ENCODE peak calls at places on chromosomes 5 and 9, in ten cellular contexts. One of them, this sample, is unnamed.

GRCh38 chr5:43065384-43066230 is 25.5 kb upstream of the ANXA2R start:
- DNase-seq in uterus: no peak
- DNase-seq in fibroblast of lung: peak; percentile 73
- DNase-seq in left lung: peak; percentile 88
- DNase-seq in stomach: peak; percentile 52
- DNase-seq in lung: peak; percentile 68
- DNase-seq in spleen: peak; percentile 89
- DNase-seq in GM23338: peak; percentile 17
- DNase-seq in astrocyte: peak; percentile 53
- DNase-seq in ovary: peak; percentile 52
- DNase-seq in this sample: no peak

GRCh38 chr9:132596200-132596599 is 13.8 kb downstream of the BARHL1 start:
- DNase-seq in uterus: no peak
- DNase-seq in fibroblast of lung: no peak
- DNase-seq in left lung: no peak
- DNase-seq in stomach: no peak
- DNase-seq in lung: no peak
- DNase-seq in spleen: no peak
- DNase-seq in GM23338: no peak
- DNase-seq in astrocyte: no peak
- DNase-seq in ovary: no peak
- DNase-seq in this sample: no peak

GRCh38 chr5:134101686-134102439 is 12.6 kb upstream of the TCF7 start:
- DNase-seq in uterus: no peak
- DNase-seq in fibroblast of lung: peak; percentile 22
- DNase-seq in left lung: peak; percentile 91
- DNase-seq in stomach: peak; percentile 67
- DNase-seq in lung: peak; percentile 60
- DNase-seq in spleen: peak; percentile 94
- DNase-seq in GM23338: peak; percentile 83
- DNase-seq in astrocyte: no peak
- DNase-seq in ovary: peak; percentile 44
- DNase-seq in this sample: no peak

GRCh38 chr9:120474579-120475243 is 105.3 kb downstream of the CDK5RAP2 start:
- DNase-seq in uterus: no peak
- DNase-seq in fibroblast of lung: peak; percentile 60
- DNase-seq in left lung: no peak
- DNase-seq in stomach: no peak
- DNase-seq in lung: no peak
- DNase-seq in spleen: no peak
- DNase-seq in GM23338: no peak
- DNase-seq in astrocyte: no peak
- DNase-seq in ovary: no peak
- DNase-seq in this sample: no peak

GRCh38 chr5:115461506-115462290 is 82.9 kb downstream of the FEM1C start:
- DNase-seq in uterus: no peak
- DNase-seq in fibroblast of lung: peak; percentile 69
- DNase-seq in left lung: no peak
- DNase-seq in stomach: no peak
- DNase-seq in lung: no peak
- DNase-seq in spleen: no peak
- DNase-seq in GM23338: no peak
- DNase-seq in astrocyte: peak; percentile 92
- DNase-seq in ovary: no peak
- DNase-seq in this sample: no peak

GRCh38 chr9:106799146-106799545 is 63.8 kb upstream of the ZNF462 start:
- DNase-seq in uterus: no peak
- DNase-seq in fibroblast of lung: peak; percentile 84
- DNase-seq in left lung: no peak
- DNase-seq in stomach: no peak
- DNase-seq in lung: no peak
- DNase-seq in spleen: no peak
- DNase-seq in GM23338: peak; percentile 34
- DNase-seq in astrocyte: peak; percentile 89
- DNase-seq in ovary: no peak
- DNase-seq in this sample: no peak

GRCh38 chr9:131613921-131614320 is 68.6 kb downstream of the PRRT1B start:
- DNase-seq in uterus: no peak
- DNase-seq in fibroblast of lung: no peak
- DNase-seq in left lung: peak; percentile 22
- DNase-seq in stomach: no peak
- DNase-seq in lung: no peak
- DNase-seq in spleen: no peak
- DNase-seq in GM23338: no peak
- DNase-seq in astrocyte: no peak
- DNase-seq in ovary: no peak
- DNase-seq in this sample: no peak

GRCh38 chr5:80411589-80412219 is 3.8 kb downstream of the ZFYVE16 start:
- DNase-seq in uterus: no peak
- DNase-seq in fibroblast of lung: no peak
- DNase-seq in left lung: no peak
- DNase-seq in stomach: no peak
- DNase-seq in lung: no peak
- DNase-seq in spleen: no peak
- DNase-seq in GM23338: no peak
- DNase-seq in astrocyte: peak; percentile 11
- DNase-seq in ovary: no peak
- DNase-seq in this sample: no peak

GRCh38 chr5:141848771-141849370 is 29.3 kb downstream of the PCDH1 start:
- DNase-seq in uterus: peak; percentile 70
- DNase-seq in fibroblast of lung: peak; percentile 40
- DNase-seq in left lung: peak; percentile 84
- DNase-seq in stomach: peak; percentile 80
- DNase-seq in lung: peak; percentile 86
- DNase-seq in spleen: no peak
- DNase-seq in GM23338: peak; percentile 95
- DNase-seq in astrocyte: peak; percentile 62
- DNase-seq in ovary: peak; percentile 53
- DNase-seq in this sample: no peak

GRCh38 chr5:142296914-142297417 is 27.9 kb downstream of the SPRY4 start:
- DNase-seq in uterus: no peak
- DNase-seq in fibroblast of lung: peak; percentile 66
- DNase-seq in left lung: no peak
- DNase-seq in stomach: no peak
- DNase-seq in lung: no peak
- DNase-seq in spleen: no peak
- DNase-seq in GM23338: no peak
- DNase-seq in astrocyte: peak; percentile 90
- DNase-seq in ovary: no peak
- DNase-seq in this sample: no peak

GRCh38 chr9:22005083-22005699 is 3.9 kb downstream of the CDKN2B start:
- DNase-seq in uterus: no peak
- DNase-seq in fibroblast of lung: no peak
- DNase-seq in left lung: no peak
- DNase-seq in stomach: no peak
- DNase-seq in lung: no peak
- DNase-seq in spleen: no peak
- DNase-seq in GM23338: peak; percentile 84
- DNase-seq in astrocyte: peak; percentile 47
- DNase-seq in ovary: no peak
- DNase-seq in this sample: no peak

GRCh38 chr9:21997480-21997879 is 2.9 kb downstream of the CDKN2B-AS1 start:
- DNase-seq in uterus: no peak
- DNase-seq in fibroblast of lung: no peak
- DNase-seq in left lung: no peak
- DNase-seq in stomach: no peak
- DNase-seq in lung: no peak
- DNase-seq in spleen: no peak
- DNase-seq in GM23338: no peak
- DNase-seq in astrocyte: no peak
- DNase-seq in ovary: no peak
- DNase-seq in this sample: no peak

GRCh38 chr9:21998026-21998425 is 3.4 kb downstream of the CDKN2B-AS1 start:
- DNase-seq in uterus: no peak
- DNase-seq in fibroblast of lung: no peak
- DNase-seq in left lung: no peak
- DNase-seq in stomach: no peak
- DNase-seq in lung: no peak
- DNase-seq in spleen: no peak
- DNase-seq in GM23338: no peak
- DNase-seq in astrocyte: no peak
- DNase-seq in ovary: no peak
- DNase-seq in this sample: no peak

GRCh38 chr9:22005700-22006605 is 3.2 kb downstream of the CDKN2B start:
- DNase-seq in uterus: no peak
- DNase-seq in fibroblast of lung: peak; percentile 38
- DNase-seq in left lung: no peak
- DNase-seq in stomach: no peak
- DNase-seq in lung: no peak
- DNase-seq in spleen: peak; percentile 72
- DNase-seq in GM23338: peak; percentile 69
- DNase-seq in astrocyte: peak; percentile 55
- DNase-seq in ovary: no peak
- DNase-seq in this sample: no peak

GRCh38 chr9:22002038-22002437 is 7.1 kb downstream of the CDKN2B start:
- DNase-seq in uterus: no peak
- DNase-seq in fibroblast of lung: no peak
- DNase-seq in left lung: no peak
- DNase-seq in stomach: no peak
- DNase-seq in lung: no peak
- DNase-seq in spleen: no peak
- DNase-seq in GM23338: no peak
- DNase-seq in astrocyte: no peak
- DNase-seq in ovary: no peak
- DNase-seq in this sample: no peak
- H3K4me1 ChIP-seq in uterus: no peaks in the 10 kb centered on the region
- H3K4me1 ChIP-seq in fibroblast of lung: peaks cover 5% of the 10 kb centered on the region
- H3K4me1 ChIP-seq in left lung: no peaks in the 10 kb centered on the region
- H3K4me1 ChIP-seq in stomach: peaks cover 13% of the 10 kb centered on the region
- H3K4me1 ChIP-seq in lung: no peaks in the 10 kb centered on the region
- H3K4me1 ChIP-seq in spleen: peaks cover 19% of the 10 kb centered on the region
- H3K4me1 ChIP-seq in GM23338: peaks cover 29% of the 10 kb centered on the region
- H3K4me1 ChIP-seq in astrocyte: peaks cover 23% of the 10 kb centered on the region
- H3K4me1 ChIP-seq in ovary: no peaks in the 10 kb centered on the region
- H3K4me1 ChIP-seq in this sample: peaks cover 6% of the 10 kb centered on the region

GRCh38 chr9:112091805-112092204 is 83.3 kb downstream of the SUSD1 start:
- DNase-seq in uterus: no peak
- DNase-seq in fibroblast of lung: peak; percentile 33
- DNase-seq in left lung: no peak
- DNase-seq in stomach: no peak
- DNase-seq in lung: no peak
- DNase-seq in spleen: no peak
- DNase-seq in GM23338: peak; percentile 74
- DNase-seq in astrocyte: peak; percentile 6
- DNase-seq in ovary: no peak
- DNase-seq in this sample: no peak
- TF ChIP-seq CTCF in uterus: no peak
- TF ChIP-seq CTCF in fibroblast of lung: peak; percentile 44
- TF ChIP-seq CTCF in left lung: no peak
- TF ChIP-seq CTCF in stomach: no peak
- TF ChIP-seq CTCF in lung: no peak
- TF ChIP-seq CTCF in spleen: no peak
- TF ChIP-seq CTCF in GM23338: peak; percentile 51
- TF ChIP-seq CTCF in astrocyte: peak; percentile 13
- TF ChIP-seq CTCF in ovary: no peak
- TF ChIP-seq CTCF in this sample: no peak

DNA sequence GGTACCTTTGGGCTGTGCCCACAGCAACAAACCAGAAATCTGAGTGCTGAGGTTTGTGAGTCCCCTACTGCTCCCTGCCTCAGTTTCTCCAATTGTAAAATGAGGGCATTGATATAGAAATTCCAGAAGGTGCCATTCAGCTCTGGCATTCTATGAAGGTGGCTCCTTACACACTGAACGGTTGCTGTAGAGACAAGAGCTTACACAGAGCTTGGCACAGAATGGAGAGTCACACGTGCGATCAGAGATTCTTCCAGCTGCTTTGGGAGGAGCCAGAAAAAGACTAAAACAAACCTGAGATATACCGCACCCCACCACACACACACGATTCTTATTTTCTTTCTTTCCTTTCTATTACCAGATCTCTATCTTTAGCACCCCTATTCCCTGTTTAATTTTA is 122.7 kb downstream of the SLIT3 start:
- DNase-seq in uterus: no peak
- DNase-seq in fibroblast of lung: no peak
- DNase-seq in left lung: no peak
- DNase-seq in stomach: no peak
- DNase-seq in lung: no peak
- DNase-seq in spleen: no peak
- DNase-seq in GM23338: no peak
- DNase-seq in astrocyte: no peak
- DNase-seq in ovary: no peak
- DNase-seq in this sample: no peak
- H3K4me1 ChIP-seq in uterus: no peaks in the 10 kb centered on the region
- H3K4me1 ChIP-seq in fibroblast of lung: no peaks in the 10 kb centered on the region
- H3K4me1 ChIP-seq in left lung: no peaks in the 10 kb centered on the region
- H3K4me1 ChIP-seq in stomach: no peaks in the 10 kb centered on the region
- H3K4me1 ChIP-seq in lung: no peaks in the 10 kb centered on the region
- H3K4me1 ChIP-seq in spleen: no peaks in the 10 kb centered on the region
- H3K4me1 ChIP-seq in GM23338: peaks cover 11% of the 10 kb centered on the region
- H3K4me1 ChIP-seq in astrocyte: no peaks in the 10 kb centered on the region
- H3K4me1 ChIP-seq in ovary: no peaks in the 10 kb centered on the region
- H3K4me1 ChIP-seq in this sample: no peaks in the 10 kb centered on the region

DNA sequence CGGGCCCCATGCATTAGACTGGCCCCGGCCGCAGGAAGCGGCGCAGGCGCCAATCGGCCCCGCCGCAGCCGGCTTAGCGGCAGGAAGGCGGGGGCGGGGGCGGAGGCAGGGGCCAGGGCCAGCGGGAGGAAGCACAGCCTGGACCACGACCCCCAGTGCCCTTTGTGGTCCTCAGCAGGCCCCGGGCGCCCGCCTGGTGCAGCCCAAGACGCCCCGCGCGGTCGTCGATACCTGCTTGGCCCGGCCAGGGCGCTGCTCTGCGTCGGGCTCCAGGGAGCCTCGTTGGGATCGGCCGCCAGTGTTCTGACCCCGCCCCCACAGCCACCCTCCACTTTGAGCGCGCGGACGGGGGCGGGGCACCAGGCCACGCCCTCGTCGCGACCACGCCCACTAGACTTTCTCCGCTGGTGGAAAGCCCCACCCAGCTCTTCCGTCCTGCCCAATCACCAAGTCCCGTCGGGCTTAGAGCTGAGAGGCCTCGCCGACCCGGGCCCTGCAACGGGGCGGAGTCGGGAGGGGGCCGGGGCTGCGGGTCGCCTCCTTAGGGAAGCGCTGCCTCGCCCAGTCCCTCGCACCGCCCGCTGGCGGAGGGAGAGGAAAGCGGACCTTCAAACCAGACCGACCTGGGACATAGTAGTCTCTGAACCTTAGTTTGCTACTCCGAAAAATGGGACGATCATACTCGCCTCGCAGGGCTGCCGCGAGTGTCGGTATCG is at the start of gene PDLIM7:
- DNase-seq in uterus: peak; percentile 96
- DNase-seq in fibroblast of lung: peak; percentile 98
- DNase-seq in left lung: peak; percentile 99
- DNase-seq in stomach: peak; percentile 98
- DNase-seq in lung: peak; percentile 94
- DNase-seq in spleen: peak; percentile 98
- DNase-seq in GM23338: peak; percentile 97
- DNase-seq in astrocyte: peak; percentile 91
- DNase-seq in ovary: peak; percentile 96
- DNase-seq in this sample: peak; percentile 98
- TF ChIP-seq CTCF in uterus: no peak
- TF ChIP-seq CTCF in fibroblast of lung: no peak
- TF ChIP-seq CTCF in left lung: peak; percentile 19
- TF ChIP-seq CTCF in stomach: no peak
- TF ChIP-seq CTCF in lung: no peak
- TF ChIP-seq CTCF in spleen: no peak
- TF ChIP-seq CTCF in GM23338: no peak
- TF ChIP-seq CTCF in astrocyte: no peak
- TF ChIP-seq CTCF in ovary: no peak
- TF ChIP-seq CTCF in this sample: peak; percentile 24

This sample was measured in vagina.